ENCODE peak calls at places on chromosomes 6 and 20, in ten cellular contexts. K is kidney tubule cell; X is ELR; Q is brain microvascular endothelial cell; E is endodermal cell; A is stimulated activated CD4-positive, alpha-beta T cell treated with anti-CD3 and anti-CD28 coated beads, TNF-alpha, amount 100 ng/mL, for 24 hours; H is DND-41; F is Peyer's patch; J is left ventricle myocardium superior; T is amniotic epithelial cell. R is an unnamed sample.

GRCh38 chr6:36592221-36592655 is 1.9 kb upstream of the SRSF3 start:
- DNase-seq in E (no peak), A (no peak), K (no peak), X (no peak), H (peak), J (no peak), Q (no peak), T (no peak), F (no peak), R (no peak)

GRCh38 chr20:32004963-32005362 is 5.3 kb upstream of the CCM2L start:
- DNase-seq in Q (no peak), X (peak), E (no peak), K (no peak), J (no peak), A (no peak), H (no peak), T (peak), F (no peak), R (no peak)

GRCh38 chr20:51350941-51351631 is 191.4 kb downstream of the NFATC2 start:
- DNase-seq in J (no peak), F (no peak), X (peak), K (peak), H (no peak), A (no peak), Q (peak), T (peak), E (no peak), R (no peak)

GRCh38 chr6:89411269-89412070 is 603 bp downstream of the RRAGD start:
- DNase-seq in X (peak), H (peak), K (peak), A (peak), F (peak), J (peak), Q (no peak), T (no peak), E (peak), R (peak)

GRCh38 chr6:14652536-14652935 is 535.0 kb downstream of the CD83 start:
- DNase-seq in H (no peak), J (no peak), E (no peak), A (no peak), Q (no peak), F (no peak), K (no peak), T (no peak), X (no peak), R (no peak)

GRCh38 chr6:97594834-97595233 is 311.8 kb upstream of the MMS22L start:
- DNase-seq in E (no peak), H (no peak), Q (peak), A (no peak), F (no peak), K (peak), X (peak), T (no peak), J (no peak), R (no peak)

GRCh38 chr6:83153958-83154357 is 39.1 kb downstream of the PGM3 start:
- DNase-seq in Q (no peak), A (no peak), X (no peak), J (no peak), H (no peak), F (no peak), E (no peak), K (peak), T (peak), R (no peak)

GRCh38 chr6:130252527-130253237 is 29.9 kb upstream of the SAMD3 start:
- DNase-seq in T (no peak), X (no peak), H (no peak), K (no peak), Q (no peak), J (no peak), E (no peak), A (no peak), F (no peak), R (no peak)

GRCh38 chr6:134495893-134496253 is 178.0 kb upstream of the SGK1 start:
- DNase-seq in Q (no peak), T (peak), J (no peak), K (no peak), E (no peak), A (no peak), X (no peak), F (no peak), H (no peak), R (no peak)

GRCh38 chr20:49510562-49511117 is 28.2 kb upstream of the KCNB1 start:
- DNase-seq in T (peak), F (no peak), Q (peak), X (peak), J (peak), A (no peak), K (no peak), H (no peak), E (no peak), R (no peak)

GRCh38 chr6:96304997-96305396 is 216.6 kb upstream of the UFL1 start:
- DNase-seq in H (no peak), X (no peak), J (no peak), F (no peak), K (no peak), A (no peak), T (no peak), Q (no peak), E (no peak), R (no peak)

GRCh38 chr20:48076247-48076646 is 291.0 kb upstream of the SULF2 start:
- DNase-seq in Q (no peak), A (no peak), E (no peak), K (no peak), X (no peak), F (no peak), T (no peak), J (no peak), H (no peak), R (no peak)

GRCh38 chr6:133698272-133698671 is 190.6 kb upstream of the TCF21 start:
- DNase-seq in H (no peak), F (no peak), J (no peak), E (no peak), K (no peak), A (no peak), T (no peak), Q (no peak), X (no peak), R (no peak)

GRCh38 chr6:142692942-142693341 is 252.0 kb downstream of the HIVEP2 start:
- DNase-seq in J (peak), K (peak), A (peak), E (peak), Q (peak), X (peak), H (peak), F (peak), T (peak), R (peak)

GRCh38 chr20:18165553-18165952 is 27.9 kb downstream of the KAT14 start:
- DNase-seq in E (no peak), F (no peak), T (no peak), K (no peak), X (peak), Q (peak), A (no peak), H (no peak), J (no peak), R (no peak)

GRCh38 chr6:84801250-84801649 is 36.9 kb upstream of the TBX18 start:
- DNase-seq in E (no peak), A (no peak), H (no peak), F (no peak), J (no peak), K (peak), Q (no peak), X (peak), T (peak), R (no peak)

GRCh38 chr6:34341481-34341971 is 50.9 kb downstream of the NUDT3 start:
- DNase-seq in X (peak), J (no peak), F (no peak), A (no peak), H (no peak), Q (no peak), E (no peak), T (no peak), K (peak), R (no peak)

GRCh38 chr6:170438402-170438753 is 114.7 kb downstream of the PSMB1 start:
- DNase-seq in X (peak), T (peak), E (peak), H (no peak), Q (peak), F (peak), K (peak), J (peak), A (peak), R (peak)

GRCh38 chr6:161076211-161076677 is 84.7 kb downstream of the MAP3K4 start:
- DNase-seq in H (no peak), E (no peak), K (no peak), X (no peak), J (no peak), Q (peak), A (no peak), F (no peak), T (peak), R (no peak)

GRCh38 chr6:150418825-150419594 is 50.2 kb downstream of the IYD start:
- DNase-seq in K (peak), J (peak), T (peak), F (peak), E (peak), A (peak), X (peak), Q (peak), H (no peak), R (peak)

GRCh38 chr6:27688014-27688586 is 215.2 kb upstream of the ZNF184 start:
- DNase-seq in A (peak), E (peak), K (peak), Q (peak), F (peak), T (peak), X (peak), J (peak), H (peak), R (peak)

GRCh38 chr20:32006841-32007786 is 3.1 kb upstream of the CCM2L start:
- DNase-seq in E (peak), F (no peak), Q (no peak), T (no peak), A (no peak), X (no peak), H (no peak), J (no peak), K (no peak), R (peak)

GRCh38 chr6:116388924-116389323 is 18.2 kb downstream of the DSE start:
- DNase-seq in K (no peak), A (no peak), T (no peak), H (no peak), E (no peak), X (no peak), J (no peak), Q (no peak), F (no peak), R (no peak)

GRCh38 chr6:20404641-20405032 is 3.0 kb downstream of the E2F3 start:
- DNase-seq in T (peak), J (no peak), F (no peak), E (peak), K (peak), X (peak), Q (peak), A (peak), H (peak), R (peak)

GRCh38 chr6:37171141-37171969 is 1.4 kb downstream of the PIM1 start:
- DNase-seq in T (peak), K (peak), E (peak), H (peak), A (no peak), X (peak), Q (peak), F (peak), J (peak), R (peak)

GRCh38 chr6:30565772-30566171 is 5.5 kb upstream of the ABCF1 start:
- DNase-seq in J (no peak), F (no peak), H (no peak), E (no peak), T (peak), A (no peak), X (no peak), K (no peak), Q (no peak), R (no peak)

GRCh38 chr6:109165392-109165964 is 70.2 kb downstream of the CEP57L1 start:
- DNase-seq in H (no peak), K (peak), E (peak), A (no peak), T (peak), X (peak), Q (peak), J (no peak), F (no peak), R (peak)

GRCh38 chr6:170052991-170053821 is 237.7 kb downstream of the DLL1 start:
- DNase-seq in F (peak), K (no peak), Q (no peak), X (no peak), E (peak), H (no peak), J (no peak), A (no peak), T (no peak), R (no peak)

GRCh38 chr6:43771210-43771857 is 1.3 kb downstream of the VEGFA start:
- DNase-seq in X (peak), K (peak), J (peak), F (peak), H (peak), A (peak), E (peak), T (peak), Q (peak), R (no peak)

R was measured in H7.